ENCODE peak calls at places on chromosome 9, in six cellular contexts. R, H, X, G, B and D are unnamed samples.

GRCh38 chr9:77707696-77708095 is 59.6 kb upstream of the GNA14 start:
- DNase-seq in R (no peak), X (no peak), H (peak), G (no peak), B (peak), D (peak)

GRCh38 chr9:94680621-94681020 is 41.3 kb upstream of the FBP1 start:
- DNase-seq in G (no peak), B (no peak), R (no peak), H (no peak), X (no peak), D (no peak)

GRCh38 chr9:93298498-93299417 is 114.8 kb downstream of the WNK2 start:
- DNase-seq in G (no peak), X (no peak), H (no peak), R (no peak), B (no peak), D (no peak)

GRCh38 chr9:109918359-109919163 is 138.6 kb downstream of the PALM2AKAP2 start:
- DNase-seq in G (peak), H (no peak), B (no peak), X (peak), R (no peak), D (no peak)

GRCh38 chr9:70413427-70413797 is 1.0 kb downstream of the KLF9 start:
- DNase-seq in H (no peak), G (no peak), X (peak), B (no peak), R (peak), D (no peak)

GRCh38 chr9:113934167-113934566 is 58.1 kb downstream of the ZNF618 start:
- DNase-seq in X (no peak), H (no peak), B (no peak), R (no peak), G (no peak), D (no peak)

GRCh38 chr9:123339666-123340414 is 16.2 kb upstream of the CRB2 start:
- DNase-seq in X (peak), B (peak), G (peak), R (peak), H (no peak), D (peak)

GRCh38 chr9:19465571-19466267 is 56.9 kb downstream of the ACER2 start:
- DNase-seq in B (no peak), R (no peak), G (no peak), H (no peak), X (no peak), D (no peak)

GRCh38 chr9:87604886-87605588 is 107.4 kb downstream of the DAPK1 start:
- DNase-seq in R (no peak), X (no peak), G (peak), B (no peak), H (no peak), D (no peak)

GRCh38 chr9:113966394-113966793 is 90.3 kb downstream of the ZNF618 start:
- DNase-seq in X (no peak), B (no peak), R (no peak), H (no peak), G (no peak), D (no peak)

GRCh38 chr9:92189782-92190535 is 74.7 kb upstream of the SPTLC1 start:
- DNase-seq in B (no peak), G (no peak), X (no peak), H (no peak), R (no peak), D (no peak)

GRCh38 chr9:84677080-84677479 is 7.6 kb downstream of the NTRK2 start:
- DNase-seq in G (no peak), R (no peak), X (no peak), H (no peak), B (peak), D (no peak)

GRCh38 chr9:16505159-16505558 is 365.3 kb downstream of the BNC2 start:
- DNase-seq in X (no peak), R (no peak), G (no peak), B (peak), H (no peak), D (peak)

GRCh38 chr9:34591911-34592866 is 2.7 kb upstream of the CNTFR start:
- DNase-seq in B (no peak), X (no peak), G (no peak), H (no peak), R (no peak), D (no peak)

GRCh38 chr9:126612813-126613641 is 701 bp upstream of the LMX1B start:
- DNase-seq in G (no peak), H (no peak), R (no peak), B (no peak), X (no peak), D (no peak)

GRCh38 chr9:75148551-75148950 is 60.2 kb downstream of the OSTF1 start:
- DNase-seq in X (no peak), G (peak), H (no peak), B (peak), R (no peak), D (peak)

GRCh38 chr9:77811832-77812231 is 163.7 kb upstream of the GNA14 start:
- DNase-seq in R (no peak), H (no peak), B (no peak), X (no peak), G (peak), D (no peak)

GRCh38 chr9:133950206-133950915 is 41.8 kb downstream of the VAV2 start:
- DNase-seq in G (no peak), B (peak), R (no peak), H (no peak), X (no peak), D (no peak)

GRCh38 chr9:134131471-134132207 is 4.2 kb upstream of the WDR5 start:
- DNase-seq in H (no peak), X (no peak), B (no peak), G (no peak), R (no peak), D (no peak)

GRCh38 chr9:108634164-108634563 is 221.6 kb downstream of the ACTL7B start:
- DNase-seq in B (no peak), G (no peak), H (peak), X (no peak), R (no peak), D (peak)

GRCh38 chr9:88372103-88372694 is 16.0 kb upstream of the SPIN1 start:
- DNase-seq in G (no peak), X (no peak), H (no peak), B (no peak), R (no peak), D (peak)

GRCh38 chr9:37325778-37326177 is 96.7 kb upstream of the GRHPR start:
- DNase-seq in G (no peak), X (no peak), R (no peak), B (no peak), H (no peak), D (peak)

GRCh38 chr9:8521112-8521511 is 721.5 kb upstream of the DMAC1 start:
- DNase-seq in H (no peak), B (no peak), G (no peak), R (no peak), X (no peak), D (no peak)

GRCh38 chr9:69276775-69277174 is 48.2 kb upstream of the ENTREP1 start:
- DNase-seq in X (no peak), B (no peak), R (no peak), G (no peak), H (peak), D (no peak)

GRCh38 chr9:9961934-9962333 is 650.9 kb downstream of the PTPRD start:
- DNase-seq in X (no peak), R (no peak), B (no peak), G (no peak), H (no peak), D (no peak)

GRCh38 chr9:130471411-130472183 is 26.8 kb downstream of the ASS1 start:
- DNase-seq in H (no peak), G (no peak), B (no peak), X (no peak), R (no peak), D (no peak)

GRCh38 chr9:19470567-19470966 is 61.8 kb downstream of the ACER2 start:
- DNase-seq in X (no peak), H (no peak), G (no peak), B (peak), R (no peak), D (peak)